ENCODE peak calls at places on chromosomes 2 and 18, in seven cellular contexts. R is left ventricle myocardium inferior; M is fibroblast of lung; Y is colonic mucosa; Q is right lobe of liver; L is K562; T is CD4-positive, alpha-beta T cell. J is an unnamed sample.
A peak's percentile ranks its signal among the peaks of the same experiment; 100 is the strongest.

GRCh38 chr2:70140978-70141753 is 49.7 kb downstream of the C2orf42 start:
- DNase-seq in R (no peak), Q (peak; percentile 76), L (peak; percentile 37), T (peak; percentile 61), Y (peak; percentile 80), M (peak; percentile 37), J (peak; percentile 30)

GRCh38 chr18:61308795-61309393 is 24.3 kb upstream of the CDH20 start:
- DNase-seq in M (no peak), Q (no peak), L (no peak), Y (no peak), R (no peak), T (no peak), J (peak; percentile 66)

GRCh38 chr2:106977707-106978106 is 91.7 kb upstream of the ST6GAL2 start:
- DNase-seq in Y (no peak), T (no peak), Q (no peak), R (no peak), L (no peak), M (peak; percentile 78), J (no peak)

GRCh38 chr2:79977782-79978181 is 326.8 kb downstream of the LRRTM1 start:
- DNase-seq in T (no peak), R (no peak), M (no peak), L (no peak), Q (no peak), Y (no peak), J (peak; percentile 12)

GRCh38 chr18:58584219-58585127 is 44.4 kb downstream of the ALPK2 start:
- DNase-seq in R (no peak), Q (no peak), M (peak; percentile 46), Y (no peak), T (no peak), L (no peak), J (peak; percentile 62)

GRCh38 chr2:179081954-179082353 is 32.0 kb upstream of the CCDC141 start:
- DNase-seq in M (no peak), T (no peak), L (no peak), Q (no peak), Y (no peak), R (no peak), J (no peak)

GRCh38 chr2:167626301-167626700 is 621.1 kb downstream of the STK39 start:
- DNase-seq in M (peak; percentile 72), Q (no peak), Y (no peak), R (no peak), T (no peak), L (no peak), J (no peak)

GRCh38 chr2:144434865-144435264 is 85.1 kb downstream of the ZEB2 start:
- DNase-seq in L (no peak), Q (no peak), T (no peak), Y (no peak), M (no peak), R (no peak), J (no peak)

GRCh38 chr2:234243871-234244565 is 193.5 kb downstream of the SPP2 start:
- DNase-seq in R (no peak), L (no peak), Q (no peak), T (no peak), M (peak; percentile 38), Y (no peak), J (no peak)

GRCh38 chr2:195360242-195360641 is 296.8 kb upstream of the SLC39A10 start:
- DNase-seq in Q (no peak), Y (no peak), M (no peak), R (no peak), T (no peak), L (no peak), J (no peak)

GRCh38 chr2:229342376-229342775 is 71.3 kb upstream of the PID1 start:
- DNase-seq in Y (peak; percentile 39), Q (peak; percentile 71), R (peak; percentile 28), M (peak; percentile 35), L (peak; percentile 7), T (no peak), J (peak; percentile 47)

GRCh38 chr2:137023205-137023604 is 257.9 kb downstream of the THSD7B start:
- DNase-seq in T (no peak), R (no peak), Q (no peak), L (no peak), Y (no peak), M (no peak), J (no peak)

GRCh38 chr2:231370749-231371429 is 24.6 kb upstream of the B3GNT7 start:
- DNase-seq in L (no peak), Q (peak; percentile 52), M (no peak), R (no peak), Y (no peak), T (no peak), J (no peak)

GRCh38 chr2:109351164-109351756 is 222.3 kb downstream of the SH3RF3 start:
- DNase-seq in L (no peak), Y (no peak), Q (no peak), R (peak; percentile 70), T (peak; percentile 23), M (peak; percentile 86), J (peak; percentile 93)

GRCh38 chr2:16396171-16396570 is 269.5 kb downstream of the CYRIA start:
- DNase-seq in M (no peak), Q (no peak), L (no peak), R (no peak), Y (no peak), T (no peak), J (no peak)

GRCh38 chr2:16394986-16395550 is 270.6 kb downstream of the CYRIA start:
- DNase-seq in T (no peak), R (no peak), M (no peak), Y (no peak), Q (no peak), L (no peak), J (no peak)

GRCh38 chr2:16394072-16394985 is 271.3 kb downstream of the CYRIA start:
- DNase-seq in L (no peak), M (no peak), R (no peak), Y (no peak), Q (no peak), T (no peak), J (no peak)

GRCh38 chr2:16396986-16397385 is 268.6 kb downstream of the CYRIA start:
- DNase-seq in Y (no peak), L (no peak), Q (no peak), T (no peak), R (no peak), M (no peak), J (no peak)

DNA sequence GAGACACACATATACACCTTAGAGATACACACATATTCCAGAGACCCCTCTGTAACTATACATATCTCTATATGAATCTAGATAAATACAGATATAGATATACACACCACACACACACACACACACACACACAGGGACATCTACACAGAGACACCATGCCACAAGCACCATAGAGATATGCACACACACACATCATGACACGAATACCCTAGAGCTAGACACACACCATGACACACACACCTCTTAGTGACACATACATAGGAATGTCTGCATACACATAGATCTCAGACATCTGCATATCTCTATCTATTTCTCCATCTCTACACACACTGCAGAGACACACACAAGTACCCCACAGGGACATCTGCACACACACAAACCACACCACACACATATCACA is 270.0 kb downstream of the CYRIA start:
- DNase-seq in R (no peak), T (no peak), M (no peak), L (no peak), Q (no peak), Y (no peak), J (no peak)
- H3K9me3 ChIP-seq in R (no peaks in the 10 kb centered on the region), T (no peaks in the 10 kb centered on the region), M (no peaks in the 10 kb centered on the region), L (no peaks in the 10 kb centered on the region), Q (no peaks in the 10 kb centered on the region), Y (no peaks in the 10 kb centered on the region), J (no peaks in the 10 kb centered on the region)

GRCh38 chr2:119536209-119536608 is 8.0 kb upstream of the CFAP221 start:
- DNase-seq in Y (no peak), L (no peak), R (no peak), M (no peak), T (no peak), Q (no peak), J (no peak)
- H3K9me3 ChIP-seq in Y (no peaks in the 10 kb centered on the region), L (no peaks in the 10 kb centered on the region), R (peaks cover 40% of the 10 kb centered on the region), M (no peaks in the 10 kb centered on the region), T (peaks cover 34% of the 10 kb centered on the region), Q (no peaks in the 10 kb centered on the region), J (peaks cover 11% of the 10 kb centered on the region)

GRCh38 chr18:14975431-14975830 is 227.5 kb downstream of the ANKRD30B start:
- DNase-seq in Y (no peak), Q (no peak), T (no peak), M (no peak), R (no peak), L (no peak), J (no peak)

GRCh38 chr18:14976736-14977430 is 228.9 kb downstream of the ANKRD30B start:
- DNase-seq in Y (no peak), Q (no peak), R (no peak), T (no peak), L (no peak), M (peak; percentile 47), J (peak; percentile 95)

GRCh38 chr18:14978191-14978590 is 230.2 kb downstream of the ANKRD30B start:
- DNase-seq in M (no peak), Q (no peak), L (no peak), R (no peak), T (no peak), Y (no peak), J (no peak)

GRCh38 chr18:14979875-14980274 is 231.9 kb downstream of the ANKRD30B start:
- DNase-seq in R (no peak), T (no peak), L (no peak), M (no peak), Q (no peak), Y (no peak), J (no peak)

DNA sequence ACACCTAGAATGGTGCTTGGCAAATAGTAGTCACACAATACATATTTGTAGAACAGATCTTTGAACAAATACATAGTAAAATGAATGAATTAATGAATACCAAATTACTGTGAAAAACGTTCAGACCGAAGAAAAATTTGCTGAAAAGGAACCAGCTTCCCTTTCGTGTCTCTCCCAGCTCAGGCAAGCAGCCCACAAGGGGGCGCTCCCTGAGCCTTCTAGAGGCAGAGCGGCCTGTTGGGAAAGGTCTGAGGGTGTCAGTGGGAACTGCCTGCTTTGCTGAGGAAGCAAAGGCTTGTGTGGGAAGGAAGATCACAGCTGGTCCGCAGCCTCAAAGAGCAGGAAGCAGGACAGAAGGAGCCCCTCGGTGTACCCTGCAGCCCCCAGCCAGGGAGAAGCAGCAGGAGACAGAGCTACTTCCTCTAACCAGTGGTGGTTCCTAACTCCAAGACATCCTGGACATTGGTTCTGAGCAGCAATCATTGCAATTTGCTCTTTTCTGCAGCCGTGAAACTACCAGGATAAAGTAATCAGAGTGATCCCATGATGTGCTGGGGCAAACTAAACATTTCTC is 231.1 kb downstream of the ANKRD30B start:
- DNase-seq in L (peak; percentile 5), Q (no peak), Y (peak; percentile 50), R (no peak), M (peak; percentile 58), T (no peak), J (peak; percentile 51)
- H3K9me3 ChIP-seq in L (no peaks in the 10 kb centered on the region), Q (no peaks in the 10 kb centered on the region), Y (no peaks in the 10 kb centered on the region), R (no peaks in the 10 kb centered on the region), M (no peaks in the 10 kb centered on the region), T (no peaks in the 10 kb centered on the region), J (no peaks in the 10 kb centered on the region)

GRCh38 chr18:48803951-48804855 is 146.6 kb downstream of the SMAD7 start:
- DNase-seq in Q (peak; percentile 31), R (peak; percentile 15), T (no peak), L (no peak), Y (peak; percentile 13), M (no peak), J (no peak)

GRCh38 chr18:48804856-48805610 is 145.7 kb downstream of the SMAD7 start:
- DNase-seq in Y (peak; percentile 16), M (no peak), R (peak; percentile 5), L (no peak), Q (peak; percentile 36), T (no peak), J (no peak)

GRCh38 chr18:48803518-48803917 is 147.2 kb downstream of the SMAD7 start:
- DNase-seq in R (peak; percentile 5), Y (peak; percentile 9), T (no peak), Q (peak; percentile 17), M (no peak), L (peak; percentile 39), J (no peak)

GRCh38 chr18:48806551-48807261 is 144.1 kb downstream of the SMAD7 start:
- DNase-seq in Y (peak; percentile 27), M (peak; percentile 20), L (peak; percentile 17), Q (peak; percentile 30), R (peak; percentile 50), T (peak; percentile 8), J (peak; percentile 25)

GRCh38 chr18:48805826-48806535 is 144.8 kb downstream of the SMAD7 start:
- DNase-seq in R (peak; percentile 6), Q (peak; percentile 2), L (no peak), M (no peak), T (no peak), Y (peak; percentile 17), J (no peak)
- H3K9me3 ChIP-seq in R (no peaks in the 10 kb centered on the region), Q (no peaks in the 10 kb centered on the region), L (no peaks in the 10 kb centered on the region), M (no peaks in the 10 kb centered on the region), T (no peaks in the 10 kb centered on the region), Y (no peaks in the 10 kb centered on the region), J (no peaks in the 10 kb centered on the region)

J was measured in MG63.